ENCODE peak calls at places on chromosomes 2 and 18, in four cellular contexts. I is SK-N-SH, U is GM12878, S is K562. W is an unnamed sample.

GRCh38 chr2:11530864-11531451 is 2.9 kb upstream of the GREB1 start:
- DNase-seq in I (no peak), U (no peak), S (no peak), W (no peak)

GRCh38 chr2:217694296-217694695 is 308.5 kb downstream of the TNS1 start:
- DNase-seq in I (no peak), U (no peak), S (no peak), W (no peak)

GRCh38 chr2:46164581-46165301 is 132.5 kb upstream of the EPAS1 start:
- DNase-seq in I (no peak), U (no peak), S (no peak), W (no peak)

GRCh38 chr2:234136461-234136860 is 86.0 kb downstream of the SPP2 start:
- DNase-seq in I (no peak), U (no peak), S (no peak), W (no peak)

GRCh38 chr2:112301973-112302372 is 26.6 kb downstream of the ZC3H6 start:
- DNase-seq in I (no peak), U (no peak), S (no peak), W (no peak)

GRCh38 chr2:182867411-182868048 is 1.1 kb upstream of the FRZB start:
- DNase-seq in I (peak), U (no peak), S (no peak), W (no peak)

GRCh38 chr2:28997847-28998735 is 17.0 kb downstream of the TOGARAM2 start:
- DNase-seq in I (no peak), U (no peak), S (no peak), W (no peak)

GRCh38 chr2:218855305-218856167 is 4.1 kb upstream of the WNT6 start:
- DNase-seq in I (peak), U (no peak), S (no peak), W (no peak)

GRCh38 chr2:37688771-37689468 is 17.5 kb upstream of the CDC42EP3 start:
- DNase-seq in I (no peak), U (no peak), S (no peak), W (no peak)

GRCh38 chr2:169232551-169233154 is 129.7 kb downstream of the LRP2 start:
- DNase-seq in I (no peak), U (no peak), S (no peak), W (no peak)

GRCh38 chr2:38690499-38691420 is 24.8 kb downstream of the GALM start:
- DNase-seq in I (peak), U (no peak), S (peak), W (no peak)

GRCh38 chr2:143581134-143581533 is 451.9 kb downstream of the ARHGAP15 start:
- DNase-seq in I (no peak), U (no peak), S (no peak), W (no peak)

GRCh38 chr2:169358016-169358415 is 4.3 kb downstream of the LRP2 start:
- DNase-seq in I (no peak), U (no peak), S (no peak), W (no peak)

GRCh38 chr2:39513641-39514094 is 76.6 kb upstream of the MAP4K3 start:
- DNase-seq in I (peak), U (peak), S (peak), W (peak)

GRCh38 chr2:136075466-136075865 is 42.5 kb downstream of the CXCR4 start:
- DNase-seq in I (no peak), U (no peak), S (no peak), W (no peak)

GRCh38 chr2:23145460-23145859 is 239.5 kb upstream of the KLHL29 start:
- DNase-seq in I (no peak), U (no peak), S (no peak), W (no peak)

GRCh38 chr2:124402274-124402673 is 377.2 kb downstream of the CNTNAP5 start:
- DNase-seq in I (no peak), U (no peak), S (no peak), W (no peak)

GRCh38 chr2:6067089-6067488 is 374.9 kb downstream of the SOX11 start:
- DNase-seq in I (no peak), U (no peak), S (no peak), W (no peak)

GRCh38 chr2:6957910-6958615 is 40.9 kb downstream of the RNF144A start:
- DNase-seq in I (no peak), U (no peak), S (no peak), W (no peak)

GRCh38 chr18:56641714-56642331 is 3.4 kb upstream of the TXNL1 start:
- DNase-seq in I (no peak), U (no peak), S (no peak), W (no peak)

GRCh38 chr2:17162721-17163120 is 355.5 kb downstream of the RAD51AP2 start:
- DNase-seq in I (no peak), U (no peak), S (no peak), W (no peak)

GRCh38 chr18:55477537-55478300 is 110.3 kb downstream of the TCF4 start:
- DNase-seq in I (no peak), U (peak), S (no peak), W (no peak)

GRCh38 chr2:220678943-220679342 is 893.2 kb downstream of the EPHA4 start:
- DNase-seq in I (no peak), U (no peak), S (no peak), W (no peak)

GRCh38 chr18:48860276-48861180 is 90.2 kb downstream of the SMAD7 start:
- DNase-seq in I (peak), U (no peak), S (no peak), W (peak)

DNA sequence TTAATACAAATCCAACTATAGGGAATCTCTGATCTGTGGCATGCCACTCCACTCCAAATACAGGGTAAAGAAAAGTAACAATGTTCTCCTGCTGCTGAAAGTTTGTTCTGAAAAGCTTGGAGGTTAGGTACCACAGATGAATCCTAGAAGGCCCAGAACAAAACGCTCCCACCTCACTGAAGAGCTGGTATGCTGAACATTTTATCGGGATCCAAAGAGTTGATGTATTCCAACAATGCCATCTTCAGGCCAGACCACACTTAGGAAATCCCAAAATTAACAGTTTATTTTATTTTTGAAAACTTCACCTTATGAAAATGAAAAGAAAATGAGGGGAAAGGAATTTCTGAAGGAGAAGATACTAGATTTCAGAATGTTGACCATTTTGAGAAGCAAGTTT is 145.1 kb upstream of the CDH19 start:
- DNase-seq in I (peak), U (no peak), S (no peak), W (no peak)
- TF ChIP-seq USF1 in I (no peak), U (no peak), S (no peak), W (no peak)

DNA sequence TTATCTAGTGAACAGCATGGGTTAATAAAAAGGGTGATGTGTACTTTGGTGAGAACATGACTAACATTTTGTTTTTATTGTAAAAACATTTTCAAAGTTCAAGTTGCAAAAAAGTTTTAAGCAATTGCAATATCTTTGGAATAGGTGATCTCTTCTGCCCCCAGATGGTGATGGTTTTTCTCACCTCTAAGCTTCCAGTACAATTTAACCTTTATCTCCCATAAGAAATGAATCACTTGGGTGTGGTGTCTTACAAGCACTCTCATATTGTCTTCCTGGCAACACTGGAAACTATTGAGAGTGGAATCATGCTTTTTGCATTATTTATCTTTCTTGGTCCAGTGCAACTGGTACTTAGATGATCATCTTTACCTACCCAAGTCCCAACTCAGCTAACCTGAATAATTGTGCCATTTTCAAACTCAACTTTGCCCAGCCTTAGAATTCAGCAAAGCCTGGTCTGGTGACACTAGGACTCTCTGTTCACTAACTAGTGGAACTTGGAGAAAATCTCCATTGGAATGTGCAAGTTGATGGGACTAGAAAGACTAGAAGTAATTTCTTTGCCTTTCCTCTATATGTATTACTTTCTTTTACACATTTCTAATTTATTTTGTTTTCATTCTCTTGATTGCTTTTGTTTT is 964.6 kb upstream of the ZEB2 start:
- DNase-seq in I (no peak), U (no peak), S (peak), W (no peak)
- TF ChIP-seq USF1 in I (no peak), U (no peak), S (no peak), W (no peak)

GRCh38 chr18:3816601-3817363 is 366.8 kb downstream of the TGIF1 start:
- DNase-seq in I (no peak), U (no peak), S (no peak), W (no peak)
- TF ChIP-seq USF1 in I (no peak), U (no peak), S (no peak), W (no peak)

GRCh38 chr2:69563021-69563420 is 80.5 kb downstream of the AAK1 start:
- DNase-seq in I (no peak), U (no peak), S (no peak), W (no peak)
- TF ChIP-seq USF1 in I (no peak), U (no peak), S (no peak), W (no peak)

DNA sequence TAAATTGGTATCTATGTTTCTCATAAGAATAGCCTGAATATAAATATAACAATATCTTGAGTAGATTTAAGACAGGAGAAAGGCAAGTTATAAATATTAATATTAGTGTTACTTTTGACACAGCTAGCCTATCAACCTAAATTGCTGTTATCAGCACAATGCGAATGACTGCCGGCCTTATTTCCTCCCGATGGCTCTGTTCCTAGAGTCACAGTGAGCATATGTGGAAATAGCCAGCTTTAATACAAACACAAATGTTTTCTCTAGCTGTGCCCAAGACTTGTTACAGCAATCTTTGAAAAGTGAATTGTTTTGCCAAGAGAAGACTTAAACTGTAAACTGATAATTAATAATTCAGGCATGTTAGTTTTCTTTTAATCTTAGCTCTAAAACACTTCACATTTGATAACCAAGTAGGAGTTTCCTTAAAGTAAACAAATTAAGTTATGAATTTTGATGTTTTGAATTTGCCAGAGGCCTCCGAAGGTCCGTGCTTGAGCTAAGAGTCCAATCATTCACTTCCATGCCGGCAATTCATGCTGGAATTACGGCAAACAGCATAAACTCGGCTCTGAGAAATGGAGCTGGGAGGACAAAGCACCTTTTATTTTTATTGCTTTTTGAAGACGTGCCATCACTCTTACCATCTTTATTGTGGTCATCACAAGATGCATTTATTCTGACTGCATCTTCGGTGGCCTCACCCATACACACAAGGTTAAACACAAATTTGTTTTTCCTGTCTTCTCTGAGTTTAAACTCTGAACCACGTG is 184.4 kb upstream of the CWC22 start:
- DNase-seq in I (no peak), U (no peak), S (no peak), W (no peak)
- TF ChIP-seq USF1 in I (no peak), U (no peak), S (no peak), W (no peak)

GRCh38 chr2:68974946-68975665 is 670 bp downstream of the GKN1 start:
- DNase-seq in I (no peak), U (no peak), S (no peak), W (no peak)

GRCh38 chr2:68977453-68977852 is 3.0 kb downstream of the GKN1 start:
- DNase-seq in I (no peak), U (no peak), S (no peak), W (no peak)

GRCh38 chr2:68978098-68978497 is 3.7 kb downstream of the GKN1 start:
- DNase-seq in I (no peak), U (no peak), S (no peak), W (no peak)

GRCh38 chr2:68975844-68976243 is 1.4 kb downstream of the GKN1 start:
- DNase-seq in I (no peak), U (no peak), S (no peak), W (no peak)

DNA sequence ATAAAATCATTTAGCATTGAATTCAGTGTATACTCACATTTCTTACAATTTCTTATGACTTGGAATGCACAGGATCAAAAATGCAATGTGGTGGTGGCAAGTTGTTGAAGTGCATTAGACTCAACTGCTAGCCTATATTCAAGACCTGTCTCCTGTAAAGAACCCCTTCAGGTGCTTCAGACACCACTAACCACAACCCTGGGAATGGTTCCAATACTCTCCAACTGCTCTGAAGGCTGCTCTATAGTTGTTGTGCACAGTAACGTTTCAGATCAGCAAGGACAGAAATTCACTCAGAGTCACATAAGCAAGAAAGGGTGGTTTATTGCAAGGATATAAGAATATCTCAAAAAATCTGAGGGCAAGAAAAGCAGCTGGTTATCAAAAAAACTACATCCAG is 6.5 kb downstream of the GKN1 start:
- DNase-seq in I (no peak), U (no peak), S (no peak), W (no peak)
- TF ChIP-seq USF1 in I (no peak), U (no peak), S (no peak), W (no peak)

GRCh38 chr2:99981840-99982239 is 160.6 kb downstream of the AFF3 start:
- DNase-seq in I (no peak), U (no peak), S (no peak), W (no peak)
- TF ChIP-seq USF1 in I (no peak), U (no peak), S (no peak), W (no peak)

W was measured in WTC11.